ENCODE peak calls at places on chromosome 12, in four cellular contexts. N, W, R and E are unnamed samples.

GRCh38 chr12:25775968-25776367 is 182.5 kb upstream of the RASSF8 start:
- DNase-seq in N (no peak), W (no peak), R (no peak), E (no peak)

GRCh38 chr12:122106891-122107660 is 28.5 kb downstream of the MLXIP start:
- DNase-seq in N (no peak), W (peak), R (peak), E (no peak)

GRCh38 chr12:27573972-27574371 is 50.0 kb downstream of the PPFIBP1 start:
- DNase-seq in N (no peak), W (no peak), R (no peak), E (no peak)

GRCh38 chr12:58961166-58961565 is 40.9 kb upstream of the LRIG3 start:
- DNase-seq in N (no peak), W (no peak), R (no peak), E (no peak)

GRCh38 chr12:49673446-49674317 is 33.5 kb downstream of the FMNL3 start:
- DNase-seq in N (peak), W (peak), R (peak), E (no peak)

GRCh38 chr12:6935221-6935550 is 7.4 kb downstream of the ATN1 start:
- DNase-seq in N (no peak), W (no peak), R (no peak), E (no peak)

GRCh38 chr12:7376196-7376595 is 67.8 kb downstream of the CD163L1 start:
- DNase-seq in N (no peak), W (no peak), R (no peak), E (no peak)

GRCh38 chr12:5407457-5407856 is 24.5 kb upstream of the NTF3 start:
- DNase-seq in N (no peak), W (no peak), R (no peak), E (no peak)

GRCh38 chr12:57459750-57460400 is at the start of gene GLI1:
- DNase-seq in N (peak), W (peak), R (no peak), E (no peak)

GRCh38 chr12:82517027-82517426 is 158.7 kb downstream of the METTL25 start:
- DNase-seq in N (no peak), W (no peak), R (no peak), E (no peak)

GRCh38 chr12:88615490-88615889 is 35.2 kb upstream of the KITLG start:
- DNase-seq in N (no peak), W (no peak), R (no peak), E (no peak)

GRCh38 chr12:48827026-48827425 is 8.7 kb downstream of the CACNB3 start:
- DNase-seq in N (no peak), W (peak), R (no peak), E (no peak)

GRCh38 chr12:112380663-112381420 is 1.4 kb downstream of the HECTD4 start:
- DNase-seq in N (peak), W (no peak), R (peak), E (no peak)

GRCh38 chr12:121793501-121793835 is at the start of gene RHOF:
- DNase-seq in N (peak), W (peak), R (peak), E (no peak)

GRCh38 chr12:16939871-16940306 is 333.9 kb upstream of the LMO3 start:
- DNase-seq in N (peak), W (peak), R (no peak), E (peak)

GRCh38 chr12:119302334-119303132 is 32.0 kb upstream of the CCDC60 start:
- DNase-seq in N (no peak), W (no peak), R (no peak), E (no peak)

GRCh38 chr12:49867580-49868341 is 24.9 kb upstream of the BCDIN3D start:
- DNase-seq in N (no peak), W (peak), R (no peak), E (no peak)

GRCh38 chr12:114742363-114742762 is 58.4 kb upstream of the TBX3 start:
- DNase-seq in N (no peak), W (no peak), R (no peak), E (no peak)

GRCh38 chr12:38689704-38690103 is 215.7 kb downstream of the CPNE8 start:
- DNase-seq in N (no peak), W (no peak), R (no peak), E (no peak)

GRCh38 chr12:2834581-2835491 is at the start of gene NRIP2:
- DNase-seq in N (no peak), W (peak), R (peak), E (no peak)

GRCh38 chr12:6265038-6265405 is 45.5 kb upstream of the PLEKHG6 start:
- DNase-seq in N (no peak), W (no peak), R (no peak), E (no peak)

GRCh38 chr12:113422030-113422900 is at the start of gene SDSL:
- DNase-seq in N (peak), W (peak), R (peak), E (peak)

GRCh38 chr12:118611295-118611694 is 234.9 kb downstream of the SUDS3 start:
- DNase-seq in N (no peak), W (peak), R (no peak), E (no peak)

GRCh38 chr12:68479832-68480291 is 130.8 kb upstream of the RAP1B start:
- DNase-seq in N (no peak), W (no peak), R (no peak), E (no peak)

GRCh38 chr12:53495903-53496751 is 3.1 kb downstream of the MAP3K12 start:
- DNase-seq in N (no peak), W (peak), R (no peak), E (no peak)

GRCh38 chr12:2988494-2988893 is 29.3 kb downstream of the TEAD4 start:
- DNase-seq in N (no peak), W (no peak), R (no peak), E (no peak)

GRCh38 chr12:106445981-106446380 is 88.4 kb downstream of the POLR3B start:
- DNase-seq in N (no peak), W (no peak), R (no peak), E (no peak)

GRCh38 chr12:50387972-50388478 is 8.4 kb downstream of the FAM186A start:
- DNase-seq in N (no peak), W (no peak), R (no peak), E (no peak)

GRCh38 chr12:26830783-26831601 is 2.0 kb downstream of the ITPR2 start:
- DNase-seq in N (no peak), W (peak), R (no peak), E (peak)

GRCh38 chr12:89040146-89040964 is 311.9 kb downstream of the DUSP6 start:
- DNase-seq in N (peak), W (peak), R (no peak), E (peak)

GRCh38 chr12:30568453-30568852 is 127.2 kb downstream of the IPO8 start:
- DNase-seq in N (no peak), W (no peak), R (no peak), E (no peak)

GRCh38 chr12:42299392-42300308 is 26.2 kb downstream of the ZCRB1 start:
- DNase-seq in N (peak), W (no peak), R (no peak), E (peak)

GRCh38 chr12:68559984-68560822 is 50.5 kb upstream of the RAP1B start:
- DNase-seq in N (no peak), W (peak), R (no peak), E (no peak)

GRCh38 chr12:105382771-105383632 is 52.5 kb downstream of the C12orf75 start:
- DNase-seq in N (peak), W (peak), R (no peak), E (peak)

DNA sequence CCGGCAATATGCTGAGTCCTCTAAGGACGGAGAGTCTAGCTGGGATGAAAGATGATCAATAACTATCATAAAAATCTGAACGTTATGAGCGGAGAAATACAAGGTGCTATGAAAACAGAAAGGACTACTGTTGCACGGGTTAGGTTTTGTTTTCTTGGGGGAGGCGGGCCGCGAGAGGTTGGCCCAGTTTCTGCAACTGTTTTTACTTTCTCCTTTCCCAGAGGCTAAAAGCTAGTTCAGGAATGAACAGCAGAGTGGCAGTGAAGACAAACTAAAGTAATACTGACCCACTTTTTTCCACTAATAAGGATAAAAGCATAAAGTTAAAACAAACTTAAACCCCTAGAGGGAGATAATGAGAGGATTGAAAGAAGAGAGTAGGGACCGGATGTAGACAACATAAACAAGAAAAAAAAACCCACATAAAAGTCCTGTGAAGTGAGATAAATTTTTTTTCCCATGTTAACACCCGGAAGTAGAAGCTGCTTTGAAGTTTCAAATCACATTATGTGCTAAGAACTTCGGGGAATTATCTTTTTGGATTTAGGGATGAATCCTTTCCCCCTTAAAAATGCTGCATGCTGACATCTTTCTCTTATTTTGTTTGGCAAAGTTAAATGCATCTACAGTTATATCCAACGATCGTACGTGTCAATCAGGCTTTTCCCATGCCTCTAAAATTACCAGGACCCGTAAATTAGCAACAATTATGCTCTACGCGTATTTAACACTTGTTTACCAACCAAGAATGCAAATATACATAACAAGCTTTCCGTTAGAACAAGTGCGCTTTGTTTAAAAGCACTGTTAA is 1.0 kb upstream of the CDK17 start:
- DNase-seq in N (peak), W (peak), R (peak), E (peak)
- TF ChIP-seq CTCF in N (peak), W (peak), R (peak), E (peak)

DNA sequence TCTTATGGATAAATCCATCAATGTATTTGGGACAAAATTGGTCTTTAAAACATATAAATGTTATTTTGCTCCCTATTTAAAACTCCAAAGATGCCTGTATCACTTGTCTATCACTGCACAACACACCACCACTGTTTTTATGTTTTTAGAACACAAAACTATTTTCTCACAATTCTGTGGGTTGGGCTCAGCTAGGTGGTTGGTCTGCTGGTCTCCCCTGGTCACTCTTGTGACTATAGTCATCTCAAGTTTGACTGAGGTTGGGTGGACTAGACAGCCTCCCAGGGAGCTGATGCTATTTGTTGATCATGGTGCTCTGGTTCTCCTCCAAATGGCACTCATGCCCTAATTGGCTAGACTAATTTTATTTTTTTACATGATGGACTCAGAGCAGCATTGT is 39.5 kb upstream of the NR1H4 start:
- DNase-seq in N (no peak), W (no peak), R (no peak), E (no peak)
- TF ChIP-seq CTCF in N (no peak), W (no peak), R (no peak), E (no peak)

DNA sequence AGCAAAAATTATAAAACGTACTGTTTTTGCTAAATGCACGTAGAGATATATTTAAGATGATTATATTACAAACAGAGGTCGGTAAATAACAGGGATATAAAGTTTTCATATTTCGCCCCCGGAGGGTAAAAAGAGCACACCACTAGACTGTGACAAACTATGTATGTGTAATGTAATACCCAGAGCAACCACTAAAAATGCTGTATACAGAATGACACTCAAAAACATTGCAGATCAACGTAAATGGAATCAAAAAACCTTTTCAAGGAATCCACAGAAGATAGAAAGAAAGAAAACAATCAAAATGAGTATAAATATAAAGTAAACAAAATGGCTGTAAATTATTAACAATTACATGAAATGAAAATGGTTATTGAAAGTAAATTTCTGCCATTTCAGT is 37.6 kb upstream of the PRB4 start:
- DNase-seq in N (no peak), W (no peak), R (no peak), E (no peak)
- TF ChIP-seq CTCF in N (no peak), W (no peak), R (no peak), E (no peak)

DNA sequence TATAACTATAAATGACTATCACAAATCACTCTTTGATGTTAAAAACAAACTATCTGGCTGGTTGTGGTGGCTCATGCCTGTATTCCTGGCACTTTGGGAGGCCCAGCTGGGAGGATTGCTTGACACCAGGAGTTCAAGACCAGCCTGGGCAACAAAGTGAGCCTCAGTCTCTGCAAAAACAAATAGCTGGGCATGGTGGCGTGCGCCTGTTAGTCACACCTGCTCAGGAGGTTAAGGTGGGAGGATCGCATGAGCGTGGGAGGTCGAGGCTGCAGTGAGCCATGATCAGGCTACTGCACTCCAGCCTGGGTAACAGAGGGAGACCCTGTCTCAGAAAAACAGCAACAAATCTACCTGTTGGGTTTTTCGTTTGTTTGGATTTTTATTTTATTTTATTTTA is 5.4 kb downstream of the TXNRD1 start:
- DNase-seq in N (no peak), W (no peak), R (no peak), E (peak)
- TF ChIP-seq CTCF in N (no peak), W (no peak), R (no peak), E (no peak)

GRCh38 chr12:75525263-75525662 is 13.9 kb upstream of the KRR1 start:
- DNase-seq in N (no peak), W (no peak), R (no peak), E (no peak)
- TF ChIP-seq CTCF in N (no peak), W (no peak), R (no peak), E (no peak)

DNA sequence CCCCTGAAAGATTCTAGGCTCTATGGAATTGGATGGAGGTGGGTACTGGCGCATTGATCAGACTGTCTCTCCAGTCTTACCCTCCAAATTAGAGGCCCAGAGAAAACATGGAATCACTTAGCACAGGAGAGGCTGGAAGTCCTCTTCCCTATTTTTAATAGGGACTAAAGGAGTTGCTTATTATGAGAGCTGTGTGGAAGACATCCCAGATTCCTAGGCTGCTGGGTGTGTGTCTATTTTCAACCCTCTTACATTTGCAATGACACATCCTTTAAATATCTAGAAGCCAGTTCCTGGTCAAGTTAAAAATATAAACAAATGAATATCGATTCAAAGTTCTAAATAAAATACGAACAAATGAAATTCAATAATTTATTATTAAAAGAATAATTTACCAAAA is 58.3 kb upstream of the ARID2 start:
- DNase-seq in N (no peak), W (no peak), R (no peak), E (no peak)
- TF ChIP-seq CTCF in N (no peak), W (no peak), R (no peak), E (no peak)

DNA sequence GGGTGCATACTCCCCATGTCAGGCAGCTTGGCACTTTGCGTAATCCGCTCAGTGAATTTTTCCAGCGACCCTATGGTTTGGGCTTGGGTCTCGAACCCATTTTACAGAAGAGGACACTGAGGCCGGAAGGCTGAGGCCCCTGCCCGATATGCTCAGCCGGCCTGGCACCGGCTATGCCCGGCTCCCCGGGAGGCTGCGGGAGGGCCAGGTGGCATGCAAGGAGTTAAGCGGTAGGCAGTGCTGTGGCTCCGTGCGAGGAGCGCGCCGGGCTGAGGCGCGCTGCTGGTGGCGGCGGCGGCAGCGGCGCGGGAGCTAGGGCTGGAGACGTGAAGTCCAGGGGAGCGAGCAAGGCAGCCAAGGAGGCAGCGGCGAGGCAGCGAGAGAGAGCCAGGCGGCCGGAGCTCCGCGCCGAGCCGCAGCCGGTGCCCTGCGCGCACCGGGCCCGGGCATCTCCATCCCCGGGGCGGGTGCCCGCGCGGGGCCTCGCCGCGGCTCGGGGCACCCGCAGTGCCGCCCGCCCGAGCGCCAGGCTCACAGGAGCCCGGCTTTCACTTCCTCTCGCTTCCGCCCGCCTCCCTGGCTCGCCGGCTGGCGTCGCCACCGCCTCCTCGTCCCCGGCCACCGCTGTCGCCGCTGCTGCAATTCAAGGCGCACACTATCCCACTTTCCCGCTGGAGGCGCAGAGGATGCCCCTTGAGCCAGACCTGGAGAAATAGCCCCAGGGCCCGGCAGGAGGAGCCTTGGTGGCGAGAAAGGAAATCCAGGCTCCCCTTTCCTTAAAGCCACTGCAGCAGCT is at the start of gene WSCD2:
- DNase-seq in N (no peak), W (peak), R (peak), E (peak)
- TF ChIP-seq CTCF in N (no peak), W (no peak), R (peak), E (no peak)

DNA sequence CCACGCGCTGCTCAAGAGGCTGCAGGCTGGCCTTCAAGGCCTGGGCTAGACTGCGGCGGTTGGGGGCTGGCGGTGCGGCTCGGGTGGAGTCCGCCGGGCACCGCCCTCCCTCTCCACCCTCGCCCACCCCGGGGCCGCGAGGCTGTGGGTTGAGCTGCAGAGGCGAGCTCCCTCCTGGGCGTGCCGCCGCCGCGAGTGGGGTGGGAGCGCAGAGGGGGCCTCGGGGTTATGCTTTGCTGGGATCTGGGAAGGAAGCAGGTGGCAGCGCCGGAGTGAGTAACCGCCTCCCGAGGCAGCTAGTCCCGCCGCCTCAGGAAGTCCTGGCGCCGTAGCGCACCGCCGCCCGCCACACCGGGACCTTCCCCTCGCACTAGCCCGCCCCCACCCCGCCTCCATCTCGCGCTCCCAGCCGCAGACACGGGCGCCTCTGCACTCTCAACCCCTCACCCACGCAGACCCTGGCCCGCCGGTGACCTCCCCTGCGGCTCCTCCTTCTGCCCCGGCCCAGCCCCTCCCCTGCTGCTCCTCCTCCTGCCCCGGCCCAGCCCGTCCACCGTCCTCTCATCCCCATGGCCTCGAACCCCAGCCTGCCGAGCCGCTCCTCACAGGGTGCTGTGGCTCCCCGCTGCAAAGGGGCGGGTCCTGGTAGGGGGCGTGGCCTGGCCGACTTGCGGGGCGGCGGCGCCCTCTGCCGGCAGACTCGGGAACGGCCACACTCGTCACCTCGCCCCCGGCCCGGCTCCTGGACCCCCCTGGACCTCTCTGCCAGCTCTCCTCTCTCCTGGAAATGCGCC is 16.6 kb downstream of the TAMALIN start:
- DNase-seq in N (peak), W (peak), R (peak), E (peak)
- TF ChIP-seq CTCF in N (peak), W (peak), R (peak), E (peak)